ENCODE peak calls at places on chromosomes 3 and 15, in four cellular contexts. W, Q, J and P are unnamed samples.
A peak's percentile ranks its signal among the peaks of the same experiment; 100 is the strongest.

GRCh38 chr3:72750405-72750922 is 97.8 kb downstream of the SHQ1 start:
- DNase-seq in W (no peak), Q (no peak), J (no peak), P (no peak)

GRCh38 chr3:172939651-172940293 is 189.2 kb downstream of the ECT2 start:
- DNase-seq in W (no peak), Q (peak; percentile 13), J (no peak), P (no peak)

GRCh38 chr3:155605571-155605970 is 139.3 kb downstream of the PLCH1 start:
- DNase-seq in W (no peak), Q (no peak), J (no peak), P (no peak)

GRCh38 chr3:193665370-193665989 is 72.5 kb downstream of the OPA1 start:
- DNase-seq in W (no peak), Q (no peak), J (peak; percentile 24), P (no peak)

GRCh38 chr3:63048365-63048764 is 173.1 kb upstream of the CADPS start:
- DNase-seq in W (no peak), Q (no peak), J (no peak), P (no peak)

GRCh38 chr15:52709172-52709979 is 30.2 kb upstream of the ATOSA start:
- DNase-seq in W (peak; percentile 49), Q (no peak), J (no peak), P (no peak)

GRCh38 chr3:127768346-127769008 is 53.8 kb downstream of the MGLL start:
- DNase-seq in W (no peak), Q (no peak), J (no peak), P (no peak)

GRCh38 chr3:188948658-188949400 is 222.9 kb upstream of the TPRG1 start:
- DNase-seq in W (no peak), Q (no peak), J (no peak), P (no peak)

GRCh38 chr3:25007974-25008658 is 419.9 kb upstream of the RARB start:
- DNase-seq in W (no peak), Q (no peak), J (no peak), P (peak; percentile 15)

GRCh38 chr3:120438971-120439370 is 11.8 kb downstream of the FSTL1 start:
- DNase-seq in W (no peak), Q (no peak), J (no peak), P (no peak)

GRCh38 chr3:45225465-45226205 is 452 bp downstream of the TMEM158 start:
- DNase-seq in W (no peak), Q (peak; percentile 48), J (peak; percentile 73), P (no peak)

GRCh38 chr3:197603317-197603933 is 47.7 kb upstream of the BDH1 start:
- DNase-seq in W (no peak), Q (no peak), J (no peak), P (no peak)

GRCh38 chr3:158127250-158128219 is 17.6 kb downstream of the RSRC1 start:
- DNase-seq in W (no peak), Q (no peak), J (no peak), P (no peak)

GRCh38 chr3:184308744-184309143 is 5.7 kb upstream of the EIF4G1 start:
- DNase-seq in W (no peak), Q (no peak), J (peak; percentile 50), P (no peak)

GRCh38 chr15:56675930-56676329 is 57.4 kb downstream of the ZNF280D start:
- DNase-seq in W (no peak), Q (no peak), J (no peak), P (no peak)

GRCh38 chr3:115617573-115617972 is 5.7 kb upstream of the GAP43 start:
- DNase-seq in W (no peak), Q (no peak), J (no peak), P (no peak)

GRCh38 chr3:65935724-65936123 is 103.0 kb downstream of the MAGI1 start:
- DNase-seq in W (no peak), Q (no peak), J (no peak), P (no peak)

GRCh38 chr15:65336767-65337435 is 32.4 kb downstream of the RNU5B-1 start:
- DNase-seq in W (no peak), Q (no peak), J (peak; percentile 57), P (no peak)

GRCh38 chr3:107684431-107684925 is 161.7 kb downstream of the BBX start:
- DNase-seq in W (no peak), Q (no peak), J (no peak), P (no peak)

GRCh38 chr3:58588030-58588614 is 10.9 kb upstream of the FAM107A start:
- DNase-seq in W (no peak), Q (peak; percentile 16), J (no peak), P (no peak)

GRCh38 chr15:74245342-74245931 is 9.3 kb downstream of the CCDC33 start:
- DNase-seq in W (no peak), Q (no peak), J (peak; percentile 94), P (no peak)

GRCh38 chr3:127787071-127787490 is 35.2 kb downstream of the MGLL start:
- DNase-seq in W (no peak), Q (no peak), J (peak; percentile 46), P (no peak)

GRCh38 chr3:153396581-153396980 is 234.6 kb downstream of the RAP2B start:
- DNase-seq in W (no peak), Q (no peak), J (no peak), P (no peak)

GRCh38 chr15:45376300-45376928 is 1.9 kb downstream of the GATM start:
- DNase-seq in W (no peak), Q (no peak), J (no peak), P (no peak)

GRCh38 chr3:192875971-192876565 is 41.6 kb downstream of the MB21D2 start:
- DNase-seq in W (no peak), Q (no peak), J (no peak), P (no peak)

GRCh38 chr3:60266444-60266843 is 984.8 kb downstream of the FHIT start:
- DNase-seq in W (no peak), Q (no peak), J (no peak), P (no peak)

GRCh38 chr3:8516783-8517182 is 15.2 kb downstream of the LMCD1 start:
- DNase-seq in W (no peak), Q (no peak), J (no peak), P (no peak)

GRCh38 chr3:64111872-64112271 is 88.6 kb upstream of the PSMD6 start:
- DNase-seq in W (no peak), Q (no peak), J (no peak), P (no peak)

GRCh38 chr15:55694652-55695150 is 48.3 kb downstream of the PRTG start:
- DNase-seq in W (no peak), Q (no peak), J (no peak), P (peak; percentile 48)

GRCh38 chr3:182389041-182389815 is 404.1 kb upstream of the ATP11B start:
- DNase-seq in W (no peak), Q (no peak), J (no peak), P (no peak)

GRCh38 chr3:73498764-73499622 is 125.7 kb downstream of the PDZRN3 start:
- DNase-seq in W (no peak), Q (no peak), J (no peak), P (no peak)

GRCh38 chr3:27659279-27660021 is 62.7 kb downstream of the EOMES start:
- DNase-seq in W (no peak), Q (peak; percentile 51), J (peak; percentile 66), P (no peak)

DNA sequence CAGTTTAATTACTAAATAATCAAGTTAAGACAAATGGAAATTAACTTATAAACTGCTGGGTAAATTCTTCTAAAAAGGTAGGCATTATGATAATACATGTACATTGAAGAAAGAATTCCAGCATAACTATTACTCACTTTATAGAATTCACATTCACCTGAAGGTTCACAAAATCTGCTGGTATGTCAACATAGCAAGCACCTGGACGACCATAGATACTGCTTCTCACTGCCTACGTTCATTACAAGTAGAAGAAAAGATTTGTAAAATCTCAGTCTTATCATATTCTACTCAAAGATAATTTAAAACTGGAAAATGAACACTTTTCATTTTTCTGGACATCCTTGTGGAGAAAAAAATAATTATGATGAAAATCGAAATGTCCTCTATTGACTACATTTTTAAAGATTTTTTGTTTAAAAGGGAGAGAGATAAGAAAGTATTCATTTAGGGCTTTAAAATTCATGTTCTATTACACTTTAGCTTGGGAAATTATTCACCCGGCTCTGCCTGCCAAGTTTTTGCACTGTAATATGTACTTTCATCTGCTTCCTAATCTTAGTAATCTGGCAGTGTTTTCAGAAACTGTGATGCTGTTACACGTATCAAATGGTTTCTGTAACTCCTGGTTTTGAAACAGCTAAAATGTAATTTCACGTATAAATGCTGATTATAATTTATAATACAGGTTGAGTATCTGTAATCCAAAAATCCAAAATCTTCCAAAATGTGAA is 16.1 kb downstream of the HACL1 start:
- DNase-seq in W (no peak), Q (no peak), J (no peak), P (no peak)
- TF ChIP-seq NRF1 in W (no peak), Q (no peak), J (no peak), P (no peak)

GRCh38 chr3:149581681-149582349 is 76.0 kb downstream of the WWTR1 start:
- DNase-seq in W (no peak), Q (peak; percentile 27), J (no peak), P (no peak)

GRCh38 chr3:149585401-149585726 is 72.5 kb downstream of the WWTR1 start:
- DNase-seq in W (no peak), Q (no peak), J (no peak), P (peak; percentile 90)

GRCh38 chr3:149582395-149582794 is 75.4 kb downstream of the WWTR1 start:
- DNase-seq in W (no peak), Q (no peak), J (no peak), P (no peak)

GRCh38 chr3:149586871-149587270 is 71.0 kb downstream of the WWTR1 start:
- DNase-seq in W (no peak), Q (no peak), J (no peak), P (no peak)

DNA sequence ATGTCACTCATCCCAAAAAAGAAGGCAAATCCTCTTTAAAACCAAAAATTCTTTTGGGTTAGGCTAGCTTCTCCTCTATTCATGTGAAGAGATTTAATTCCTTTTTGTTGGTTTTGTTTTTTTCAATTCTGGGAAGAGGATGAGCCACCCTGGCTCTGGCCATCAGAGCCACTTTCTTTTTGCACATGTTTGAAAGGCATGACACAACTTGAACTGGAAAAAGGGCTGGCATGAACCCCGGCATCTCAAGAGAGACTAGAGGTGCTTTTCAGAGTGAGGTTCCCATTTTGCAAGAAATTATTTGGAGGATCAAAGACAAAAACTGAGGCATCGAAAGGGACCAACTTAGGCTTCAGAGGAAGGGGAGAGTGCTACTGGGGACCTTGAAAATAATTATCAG is 73.6 kb downstream of the WWTR1 start:
- DNase-seq in W (no peak), Q (no peak), J (no peak), P (no peak)
- TF ChIP-seq NRF1 in W (no peak), Q (no peak), J (no peak), P (no peak)

DNA sequence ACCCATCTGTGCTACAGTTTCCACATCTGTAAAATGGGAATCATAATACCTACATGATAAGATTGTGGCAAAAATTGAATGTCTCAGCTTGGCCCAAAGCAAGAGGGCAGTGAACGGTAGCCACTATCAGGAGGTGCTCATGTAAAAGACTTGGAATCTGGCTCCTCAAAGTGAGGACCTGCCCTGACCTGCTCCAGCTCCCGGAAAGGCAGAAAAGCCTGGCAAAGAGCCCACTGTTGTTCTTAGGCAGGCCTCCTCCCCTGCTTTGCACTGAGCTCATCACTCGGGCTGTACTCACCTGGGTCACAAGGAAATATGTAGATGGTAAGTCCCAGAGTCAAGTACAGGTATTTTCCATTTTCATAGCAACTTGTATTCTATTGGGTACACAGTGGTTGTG is 250.7 kb upstream of the TBL1XR1 start:
- DNase-seq in W (no peak), Q (no peak), J (no peak), P (no peak)
- TF ChIP-seq NRF1 in W (no peak), Q (no peak), J (no peak), P (no peak)

DNA sequence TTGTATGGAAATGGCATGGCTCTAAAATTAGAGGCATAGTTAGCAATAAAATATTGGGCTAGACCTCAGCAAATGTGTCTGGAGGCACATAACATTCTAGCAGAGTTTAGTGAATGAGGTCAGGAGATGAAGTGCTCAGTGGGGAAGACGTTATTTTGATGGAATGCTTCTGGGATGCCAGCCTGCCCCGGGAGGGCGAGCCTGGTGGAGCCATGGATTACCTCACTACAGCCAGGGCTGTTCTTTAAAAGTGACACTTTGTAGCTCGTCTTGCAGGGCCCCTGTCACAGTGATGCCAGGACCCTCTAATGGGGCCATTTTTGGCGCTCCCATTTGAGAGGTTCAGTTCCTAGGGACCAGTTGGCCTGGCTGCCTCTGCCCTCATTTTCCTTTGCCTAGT is 48.5 kb downstream of the PXYLP1 start:
- DNase-seq in W (no peak), Q (no peak), J (no peak), P (no peak)
- TF ChIP-seq NRF1 in W (no peak), Q (no peak), J (no peak), P (no peak)